ENCODE peak calls at places on chromosome 1, in ten cellular contexts. One of them, this sample, is unnamed.

GRCh38 chr1:46466477-46467182 is 23.0 kb upstream of the DMBX1 start:
- DNase-seq in NB4: peak; percentile 37
- DNase-seq in GM12864: no peak
- DNase-seq in CD8-positive, alpha-beta T cell: no peak
- DNase-seq in upper lobe of right lung: peak; percentile 74
- DNase-seq in glutamatergic neuron: peak; percentile 62
- DNase-seq in heart right ventricle: peak; percentile 39
- DNase-seq in cardiac fibroblast: peak; percentile 10
- DNase-seq in AG04449: no peak
- DNase-seq in colonic mucosa: no peak
- DNase-seq in this sample: peak; percentile 10

GRCh38 chr1:193222079-193222615 is 35.7 kb upstream of the B3GALT2 start:
- DNase-seq in glutamatergic neuron: no peak
- DNase-seq in upper lobe of right lung: no peak
- DNase-seq in NB4: no peak
- DNase-seq in GM12864: no peak
- DNase-seq in AG04449: no peak
- DNase-seq in cardiac fibroblast: peak; percentile 53
- DNase-seq in colonic mucosa: no peak
- DNase-seq in heart right ventricle: no peak
- DNase-seq in CD8-positive, alpha-beta T cell: no peak
- DNase-seq in this sample: no peak

GRCh38 chr1:29513357-29513756 is 277.0 kb downstream of the PTPRU start:
- DNase-seq in cardiac fibroblast: peak; percentile 52
- DNase-seq in NB4: peak; percentile 45
- DNase-seq in heart right ventricle: no peak
- DNase-seq in glutamatergic neuron: peak; percentile 90
- DNase-seq in upper lobe of right lung: no peak
- DNase-seq in CD8-positive, alpha-beta T cell: no peak
- DNase-seq in colonic mucosa: no peak
- DNase-seq in AG04449: peak; percentile 10
- DNase-seq in GM12864: no peak
- DNase-seq in this sample: peak; percentile 72

GRCh38 chr1:58727363-58727762 is 27.5 kb upstream of the MYSM1 start:
- DNase-seq in AG04449: no peak
- DNase-seq in colonic mucosa: no peak
- DNase-seq in cardiac fibroblast: peak; percentile 69
- DNase-seq in NB4: no peak
- DNase-seq in CD8-positive, alpha-beta T cell: no peak
- DNase-seq in heart right ventricle: no peak
- DNase-seq in GM12864: no peak
- DNase-seq in glutamatergic neuron: no peak
- DNase-seq in upper lobe of right lung: no peak
- DNase-seq in this sample: peak; percentile 55

GRCh38 chr1:43383449-43383848 is 6.2 kb downstream of the MED8 start:
- DNase-seq in cardiac fibroblast: no peak
- DNase-seq in upper lobe of right lung: no peak
- DNase-seq in AG04449: no peak
- DNase-seq in glutamatergic neuron: no peak
- DNase-seq in heart right ventricle: no peak
- DNase-seq in CD8-positive, alpha-beta T cell: no peak
- DNase-seq in colonic mucosa: no peak
- DNase-seq in GM12864: no peak
- DNase-seq in NB4: no peak
- DNase-seq in this sample: no peak

GRCh38 chr1:40508375-40509341 is at the start of gene EXO5:
- DNase-seq in AG04449: no peak
- DNase-seq in upper lobe of right lung: peak; percentile 93
- DNase-seq in cardiac fibroblast: peak; percentile 81
- DNase-seq in colonic mucosa: peak; percentile 89
- DNase-seq in heart right ventricle: peak; percentile 84
- DNase-seq in glutamatergic neuron: peak; percentile 87
- DNase-seq in NB4: peak; percentile 90
- DNase-seq in CD8-positive, alpha-beta T cell: peak; percentile 80
- DNase-seq in GM12864: peak; percentile 59
- DNase-seq in this sample: peak; percentile 78

GRCh38 chr1:227947678-227948492 is at the start of gene WNT9A:
- DNase-seq in upper lobe of right lung: peak; percentile 75
- DNase-seq in cardiac fibroblast: peak; percentile 54
- DNase-seq in colonic mucosa: peak; percentile 38
- DNase-seq in NB4: peak; percentile 45
- DNase-seq in GM12864: no peak
- DNase-seq in AG04449: no peak
- DNase-seq in heart right ventricle: peak; percentile 53
- DNase-seq in CD8-positive, alpha-beta T cell: no peak
- DNase-seq in glutamatergic neuron: peak; percentile 77
- DNase-seq in this sample: peak; percentile 36

GRCh38 chr1:227072991-227073390 is 132.9 kb downstream of the COQ8A start:
- DNase-seq in NB4: no peak
- DNase-seq in glutamatergic neuron: no peak
- DNase-seq in heart right ventricle: no peak
- DNase-seq in cardiac fibroblast: peak; percentile 8
- DNase-seq in GM12864: no peak
- DNase-seq in colonic mucosa: no peak
- DNase-seq in upper lobe of right lung: no peak
- DNase-seq in AG04449: no peak
- DNase-seq in CD8-positive, alpha-beta T cell: no peak
- DNase-seq in this sample: no peak

GRCh38 chr1:230517786-230518185 is 91.7 kb upstream of the PGBD5 start:
- DNase-seq in cardiac fibroblast: no peak
- DNase-seq in AG04449: no peak
- DNase-seq in GM12864: no peak
- DNase-seq in NB4: no peak
- DNase-seq in glutamatergic neuron: peak; percentile 32
- DNase-seq in CD8-positive, alpha-beta T cell: no peak
- DNase-seq in heart right ventricle: peak; percentile 22
- DNase-seq in upper lobe of right lung: no peak
- DNase-seq in colonic mucosa: no peak
- DNase-seq in this sample: peak; percentile 26

GRCh38 chr1:51569284-51570062 is 47.4 kb upstream of the OSBPL9 start:
- DNase-seq in AG04449: peak; percentile 36
- DNase-seq in upper lobe of right lung: no peak
- DNase-seq in colonic mucosa: peak; percentile 32
- DNase-seq in NB4: peak; percentile 79
- DNase-seq in cardiac fibroblast: peak; percentile 51
- DNase-seq in GM12864: peak; percentile 86
- DNase-seq in glutamatergic neuron: no peak
- DNase-seq in CD8-positive, alpha-beta T cell: peak; percentile 9
- DNase-seq in heart right ventricle: no peak
- DNase-seq in this sample: peak; percentile 78

GRCh38 chr1:168606096-168606495 is 29.7 kb downstream of the XCL1 start:
- DNase-seq in colonic mucosa: no peak
- DNase-seq in glutamatergic neuron: no peak
- DNase-seq in upper lobe of right lung: no peak
- DNase-seq in AG04449: no peak
- DNase-seq in cardiac fibroblast: no peak
- DNase-seq in heart right ventricle: no peak
- DNase-seq in CD8-positive, alpha-beta T cell: no peak
- DNase-seq in GM12864: no peak
- DNase-seq in NB4: no peak
- DNase-seq in this sample: no peak

GRCh38 chr1:151047925-151048644 is 534 bp downstream of the C1orf56 start:
- DNase-seq in GM12864: peak; percentile 38
- DNase-seq in AG04449: no peak
- DNase-seq in colonic mucosa: peak; percentile 76
- DNase-seq in NB4: peak; percentile 77
- DNase-seq in upper lobe of right lung: peak; percentile 84
- DNase-seq in CD8-positive, alpha-beta T cell: peak; percentile 64
- DNase-seq in heart right ventricle: peak; percentile 73
- DNase-seq in cardiac fibroblast: peak; percentile 76
- DNase-seq in glutamatergic neuron: peak; percentile 73
- DNase-seq in this sample: peak; percentile 79

GRCh38 chr1:34268311-34269042 is 91.8 kb downstream of the C1orf94 start:
- DNase-seq in glutamatergic neuron: no peak
- DNase-seq in heart right ventricle: no peak
- DNase-seq in AG04449: peak; percentile 31
- DNase-seq in GM12864: no peak
- DNase-seq in colonic mucosa: no peak
- DNase-seq in upper lobe of right lung: no peak
- DNase-seq in NB4: no peak
- DNase-seq in CD8-positive, alpha-beta T cell: no peak
- DNase-seq in cardiac fibroblast: no peak
- DNase-seq in this sample: no peak

GRCh38 chr1:205589618-205590456 is 42.0 kb downstream of the ELK4 start:
- DNase-seq in GM12864: no peak
- DNase-seq in cardiac fibroblast: no peak
- DNase-seq in colonic mucosa: no peak
- DNase-seq in glutamatergic neuron: no peak
- DNase-seq in heart right ventricle: no peak
- DNase-seq in CD8-positive, alpha-beta T cell: no peak
- DNase-seq in upper lobe of right lung: no peak
- DNase-seq in AG04449: no peak
- DNase-seq in NB4: no peak
- DNase-seq in this sample: no peak

DNA sequence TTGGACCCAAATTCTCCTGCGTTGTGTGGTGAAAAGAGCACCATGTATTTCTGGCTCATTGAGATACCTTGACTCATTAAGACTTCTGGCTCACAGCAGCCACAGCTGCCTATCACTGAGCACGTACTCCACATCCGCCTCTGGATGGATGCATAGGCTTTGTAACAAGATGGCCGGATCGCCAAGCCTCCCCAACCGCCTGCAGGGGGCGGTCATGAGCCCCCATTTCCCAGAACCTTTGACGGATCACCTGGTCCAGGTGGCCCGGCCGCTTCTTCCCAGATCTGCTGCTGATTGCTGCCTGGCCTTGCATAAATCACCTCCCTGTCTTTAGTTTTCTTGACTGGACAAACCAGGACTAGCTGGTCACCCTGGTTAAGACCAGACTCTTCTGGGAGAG is 156.5 kb upstream of the KLHDC7A start:
- DNase-seq in GM12864: no peak
- DNase-seq in colonic mucosa: no peak
- DNase-seq in cardiac fibroblast: no peak
- DNase-seq in AG04449: no peak
- DNase-seq in upper lobe of right lung: no peak
- DNase-seq in NB4: no peak
- DNase-seq in heart right ventricle: no peak
- DNase-seq in glutamatergic neuron: no peak
- DNase-seq in CD8-positive, alpha-beta T cell: no peak
- DNase-seq in this sample: no peak
- TF ChIP-seq CTCF in GM12864: peak; percentile 61
- TF ChIP-seq CTCF in colonic mucosa: no peak
- TF ChIP-seq CTCF in cardiac fibroblast: peak; percentile 6
- TF ChIP-seq CTCF in AG04449: no peak
- TF ChIP-seq CTCF in upper lobe of right lung: peak; percentile 27
- TF ChIP-seq CTCF in NB4: peak; percentile 34
- TF ChIP-seq CTCF in heart right ventricle: peak; percentile 20
- TF ChIP-seq CTCF in glutamatergic neuron: no peak
- TF ChIP-seq CTCF in CD8-positive, alpha-beta T cell: no peak
- TF ChIP-seq CTCF in this sample: no peak

DNA sequence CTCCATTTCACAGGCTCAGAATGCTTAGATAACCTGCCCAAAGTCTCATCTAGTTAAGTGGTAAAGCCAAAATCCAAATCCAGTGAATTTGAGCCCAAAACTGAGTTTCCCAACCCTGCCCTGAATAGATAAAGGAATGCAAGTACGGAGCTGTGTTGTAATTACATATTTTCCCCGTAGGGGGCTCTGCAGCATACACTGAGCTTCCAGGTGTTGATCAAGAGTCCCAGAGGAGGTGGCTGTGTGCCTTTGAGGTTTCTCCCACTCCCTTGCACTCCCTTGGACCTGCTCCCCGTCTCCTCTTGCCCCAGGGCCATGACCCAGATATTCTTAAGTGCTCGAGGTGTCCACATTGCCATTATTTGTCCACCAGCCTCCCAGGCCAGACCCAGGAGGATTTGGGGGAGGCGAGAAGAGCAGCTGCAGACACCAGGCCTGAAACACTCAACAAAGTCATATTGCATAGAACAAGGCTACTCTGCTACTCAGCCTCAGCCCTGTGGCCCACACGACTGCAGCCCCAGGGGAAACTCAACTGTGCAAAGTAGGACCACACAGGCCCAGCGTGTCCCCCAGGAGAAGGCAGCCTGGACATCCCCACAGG is 18.4 kb upstream of the LY9 start:
- DNase-seq in cardiac fibroblast: peak; percentile 35
- DNase-seq in AG04449: no peak
- DNase-seq in colonic mucosa: peak; percentile 66
- DNase-seq in upper lobe of right lung: no peak
- DNase-seq in heart right ventricle: no peak
- DNase-seq in glutamatergic neuron: no peak
- DNase-seq in CD8-positive, alpha-beta T cell: peak; percentile 52
- DNase-seq in GM12864: no peak
- DNase-seq in NB4: peak; percentile 42
- DNase-seq in this sample: peak; percentile 58
- TF ChIP-seq CTCF in cardiac fibroblast: no peak
- TF ChIP-seq CTCF in AG04449: peak; percentile 25
- TF ChIP-seq CTCF in colonic mucosa: peak; percentile 65
- TF ChIP-seq CTCF in upper lobe of right lung: peak; percentile 58
- TF ChIP-seq CTCF in heart right ventricle: peak; percentile 54
- TF ChIP-seq CTCF in glutamatergic neuron: peak; percentile 54
- TF ChIP-seq CTCF in CD8-positive, alpha-beta T cell: peak; percentile 77
- TF ChIP-seq CTCF in GM12864: peak; percentile 82
- TF ChIP-seq CTCF in NB4: peak; percentile 61
- TF ChIP-seq CTCF in this sample: peak; percentile 68

DNA sequence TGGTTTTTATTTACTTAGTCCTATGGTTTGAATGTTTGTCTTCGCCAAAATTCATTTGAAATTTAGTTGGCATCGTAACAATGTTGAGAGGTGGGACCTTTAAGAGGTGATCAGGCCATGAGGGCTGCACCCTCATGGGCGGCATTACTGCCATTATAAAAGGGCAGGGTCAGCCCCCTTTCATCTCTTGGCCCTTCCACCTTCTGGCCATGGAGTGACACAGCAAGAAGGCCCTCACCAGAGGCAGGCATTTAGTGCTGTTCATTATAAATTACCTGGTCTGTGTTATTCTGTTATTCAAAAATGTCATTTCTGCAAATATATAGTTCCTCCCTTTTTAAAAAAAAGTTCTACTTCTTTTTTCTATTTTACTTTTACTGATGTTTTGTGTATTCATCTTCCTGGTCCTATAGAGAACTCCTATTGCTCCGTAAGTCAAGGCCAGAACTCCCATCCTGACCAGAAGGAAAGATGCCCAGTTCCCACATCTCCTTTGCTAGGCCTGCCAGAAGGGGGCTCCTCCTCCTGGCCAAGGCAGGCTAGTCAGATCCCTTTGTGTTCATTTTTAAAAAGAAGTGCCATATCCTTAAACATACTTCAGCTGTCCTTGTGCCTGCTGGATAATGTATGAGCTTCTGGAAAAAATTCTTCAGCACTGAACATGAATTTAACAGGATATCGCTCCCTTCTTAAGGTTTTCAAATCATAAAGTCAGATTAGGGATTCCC is 10.0 kb upstream of the LBR start:
- DNase-seq in upper lobe of right lung: no peak
- DNase-seq in AG04449: no peak
- DNase-seq in GM12864: no peak
- DNase-seq in cardiac fibroblast: peak; percentile 72
- DNase-seq in NB4: no peak
- DNase-seq in heart right ventricle: no peak
- DNase-seq in glutamatergic neuron: no peak
- DNase-seq in colonic mucosa: peak; percentile 44
- DNase-seq in CD8-positive, alpha-beta T cell: no peak
- DNase-seq in this sample: peak; percentile 48
- TF ChIP-seq CTCF in upper lobe of right lung: peak; percentile 45
- TF ChIP-seq CTCF in AG04449: peak; percentile 67
- TF ChIP-seq CTCF in GM12864: peak; percentile 11
- TF ChIP-seq CTCF in cardiac fibroblast: peak; percentile 74
- TF ChIP-seq CTCF in NB4: peak; percentile 26
- TF ChIP-seq CTCF in heart right ventricle: peak; percentile 55
- TF ChIP-seq CTCF in glutamatergic neuron: no peak
- TF ChIP-seq CTCF in colonic mucosa: peak; percentile 20
- TF ChIP-seq CTCF in CD8-positive, alpha-beta T cell: no peak
- TF ChIP-seq CTCF in this sample: no peak

GRCh38 chr1:243708210-243708609 is 141.8 kb downstream of the AKT3 start:
- DNase-seq in colonic mucosa: no peak
- DNase-seq in cardiac fibroblast: peak; percentile 48
- DNase-seq in AG04449: no peak
- DNase-seq in CD8-positive, alpha-beta T cell: no peak
- DNase-seq in heart right ventricle: no peak
- DNase-seq in glutamatergic neuron: no peak
- DNase-seq in GM12864: no peak
- DNase-seq in NB4: peak; percentile 28
- DNase-seq in upper lobe of right lung: no peak
- DNase-seq in this sample: no peak
- TF ChIP-seq CTCF in colonic mucosa: no peak
- TF ChIP-seq CTCF in cardiac fibroblast: no peak
- TF ChIP-seq CTCF in AG04449: no peak
- TF ChIP-seq CTCF in CD8-positive, alpha-beta T cell: peak; percentile 60
- TF ChIP-seq CTCF in heart right ventricle: peak; percentile 28
- TF ChIP-seq CTCF in glutamatergic neuron: no peak
- TF ChIP-seq CTCF in GM12864: no peak
- TF ChIP-seq CTCF in NB4: no peak
- TF ChIP-seq CTCF in upper lobe of right lung: peak; percentile 25
- TF ChIP-seq CTCF in this sample: peak; percentile 53

This sample was measured in Calu3.